ENCODE peak calls at places on chromosome 13, in seven cellular contexts. T, E, S, J, F, O and Q are unnamed samples.

GRCh38 chr13:77779461-77780272 is 82.2 kb downstream of the SLAIN1 start:
- DNase-seq in S (peak), O (peak), F (no peak), T (peak), J (peak), E (peak), Q (peak)

GRCh38 chr13:35697281-35697680 is 220.8 kb upstream of the MAB21L1 start:
- DNase-seq in F (no peak), T (no peak), O (no peak), J (no peak), S (no peak), E (no peak), Q (no peak)

GRCh38 chr13:48235100-48235813 is 2.3 kb downstream of the ITM2B start:
- DNase-seq in S (no peak), E (no peak), O (no peak), T (no peak), J (no peak), F (no peak), Q (no peak)

GRCh38 chr13:52695856-52696255 is 43.2 kb downstream of the SUGT1 start:
- DNase-seq in T (peak), S (peak), J (no peak), E (no peak), O (no peak), F (no peak), Q (peak)

GRCh38 chr13:36130542-36131214 is 504 bp downstream of the DCLK1 start:
- DNase-seq in O (no peak), T (no peak), S (no peak), J (no peak), E (no peak), F (no peak), Q (no peak)

GRCh38 chr13:74217816-74218215 is 83.6 kb upstream of the KLF12 start:
- DNase-seq in F (no peak), J (no peak), E (no peak), T (no peak), O (peak), S (peak), Q (no peak)

GRCh38 chr13:67736646-67737420 is 506.7 kb upstream of the PCDH9 start:
- DNase-seq in S (peak), J (no peak), O (peak), F (no peak), E (no peak), T (no peak), Q (no peak)

GRCh38 chr13:108919036-108919907 is 289.9 kb downstream of the MYO16 start:
- DNase-seq in O (no peak), T (no peak), E (no peak), F (no peak), J (no peak), S (no peak), Q (no peak)

GRCh38 chr13:101398920-101399319 is 17.4 kb downstream of the NALCN start:
- DNase-seq in E (no peak), F (no peak), S (no peak), T (no peak), O (no peak), J (no peak), Q (no peak)

GRCh38 chr13:94716016-94716415 is 3.7 kb upstream of the SOX21 start:
- DNase-seq in T (no peak), O (no peak), F (no peak), E (no peak), J (no peak), S (no peak), Q (no peak)

GRCh38 chr13:57409121-57409520 is 222.4 kb upstream of the PCDH17 start:
- DNase-seq in O (no peak), T (no peak), S (no peak), E (no peak), F (no peak), J (no peak), Q (no peak)

GRCh38 chr13:20360835-20361412 is 128.8 kb upstream of the GJB6 start:
- DNase-seq in F (no peak), J (no peak), T (no peak), E (no peak), O (no peak), S (no peak), Q (no peak)

GRCh38 chr13:46605824-46606554 is 53.0 kb downstream of the LRCH1 start:
- DNase-seq in E (peak), J (no peak), T (no peak), O (no peak), S (no peak), F (no peak), Q (no peak)

GRCh38 chr13:113129921-113130750 is 7.5 kb downstream of the F10 start:
- DNase-seq in O (no peak), E (no peak), F (no peak), T (peak), J (no peak), S (no peak), Q (no peak)

GRCh38 chr13:29551214-29551613 is 44.3 kb downstream of the SLC7A1 start:
- DNase-seq in O (no peak), J (no peak), F (no peak), S (no peak), T (no peak), E (no peak), Q (no peak)

GRCh38 chr13:50801087-50801931 is 42.2 kb downstream of the DLEU7 start:
- DNase-seq in F (peak), E (peak), J (peak), T (peak), S (peak), O (peak), Q (peak)

GRCh38 chr13:34842466-34842865 is 99.6 kb upstream of the NBEA start:
- DNase-seq in E (no peak), O (no peak), T (no peak), S (no peak), J (no peak), F (no peak), Q (no peak)

GRCh38 chr13:39876258-39876657 is 220.8 kb downstream of the COG6 start:
- DNase-seq in E (no peak), S (peak), F (no peak), T (no peak), O (peak), J (no peak), Q (no peak)

GRCh38 chr13:49681837-49682236 is 9.4 kb downstream of the EBPL start:
- DNase-seq in E (no peak), F (no peak), T (no peak), J (no peak), O (no peak), S (no peak), Q (no peak)